ENCODE peak calls at places on chromosome 21, in six cellular contexts. L is GM23338; S is cardiac muscle cell; E is suprapubic skin; H is CD8-positive, alpha-beta T cell; K is tibial nerve. B is an unnamed sample. For H3K4me1, the result is how much of the 10 kb centered on the place peaks cover.

GRCh38 chr21:34626131-34626530 is 11.2 kb upstream of the RCAN1 start:
- DNase-seq in L (no peak), S (no peak), E (no peak), H (no peak), K (no peak), B (no peak)

GRCh38 chr21:34243562-34243961 is 120.2 kb upstream of the KCNE2 start:
- DNase-seq in L (peak), S (peak), E (no peak), H (no peak), K (no peak), B (no peak)

GRCh38 chr21:14300074-14300473 is 82.9 kb downstream of the HSPA13 start:
- DNase-seq in L (no peak), S (no peak), E (no peak), H (no peak), K (no peak), B (no peak)

GRCh38 chr21:26389971-26390641 is 183.0 kb downstream of the CYYR1 start:
- DNase-seq in L (no peak), S (peak), E (no peak), H (no peak), K (no peak), B (no peak)

GRCh38 chr21:33411949-33412430 is 8.8 kb downstream of the IFNGR2 start:
- DNase-seq in L (no peak), S (peak), E (no peak), H (no peak), K (no peak), B (no peak)

GRCh38 chr21:35084869-35085268 is 35.8 kb upstream of the RUNX1 start:
- DNase-seq in L (no peak), S (peak), E (no peak), H (no peak), K (no peak), B (no peak)

GRCh38 chr21:46597896-46598343 is 7.0 kb downstream of the S100B start:
- DNase-seq in L (no peak), S (no peak), E (peak), H (no peak), K (no peak), B (no peak)

GRCh38 chr21:33434770-33435360 is 31.7 kb downstream of the IFNGR2 start:
- DNase-seq in L (no peak), S (peak), E (no peak), H (no peak), K (peak), B (peak)

GRCh38 chr21:16794944-16795343 is 717.9 kb upstream of the CXADR start:
- DNase-seq in L (no peak), S (peak), E (no peak), H (no peak), K (no peak), B (no peak)

GRCh38 chr21:35940074-35940927 is 120.0 kb downstream of the SETD4 start:
- DNase-seq in L (peak), S (peak), E (no peak), H (no peak), K (peak), B (no peak)

GRCh38 chr21:33031562-33031961 is 5.8 kb downstream of the OLIG2 start:
- DNase-seq in L (no peak), S (no peak), E (no peak), H (no peak), K (no peak), B (no peak)

GRCh38 chr21:32702702-32703101 is 25.1 kb downstream of the SYNJ1 start:
- DNase-seq in L (no peak), S (peak), E (no peak), H (no peak), K (no peak), B (no peak)

GRCh38 chr21:36321325-36322082 is 1.5 kb downstream of the MORC3 start:
- DNase-seq in L (peak), S (peak), E (no peak), H (peak), K (no peak), B (no peak)

GRCh38 chr21:46619846-46620245 is 15.0 kb upstream of the S100B start:
- DNase-seq in L (no peak), S (peak), E (no peak), H (no peak), K (no peak), B (no peak)

GRCh38 chr21:37455504-37455911 is 88.9 kb downstream of the DYRK1A start:
- DNase-seq in L (no peak), S (no peak), E (no peak), H (no peak), K (no peak), B (no peak)

GRCh38 chr21:33543505-33544129 is 779 bp downstream of the SON start:
- DNase-seq in L (no peak), S (no peak), E (peak), H (no peak), K (no peak), B (peak)

GRCh38 chr21:34992736-34993135 is 56.4 kb downstream of the RUNX1 start:
- DNase-seq in L (no peak), S (peak), E (peak), H (no peak), K (peak), B (no peak)

GRCh38 chr21:16634522-16634914 is 878.3 kb upstream of the CXADR start:
- DNase-seq in L (peak), S (no peak), E (no peak), H (no peak), K (no peak), B (no peak)

GRCh38 chr21:36803051-36803709 is 104.3 kb downstream of the SIM2 start:
- DNase-seq in L (no peak), S (no peak), E (no peak), H (no peak), K (no peak), B (no peak)

GRCh38 chr21:22796147-22796546 is 1797.9 kb downstream of the NCAM2 start:
- DNase-seq in L (no peak), S (no peak), E (no peak), H (no peak), K (no peak), B (no peak)

GRCh38 chr21:15272171-15272570 is 207.4 kb upstream of the NRIP1 start:
- DNase-seq in L (no peak), S (no peak), E (no peak), H (no peak), K (no peak), B (no peak)

GRCh38 chr21:39316729-39317128 is 3.3 kb upstream of the BRWD1 start:
- DNase-seq in L (no peak), S (no peak), E (no peak), H (no peak), K (no peak), B (no peak)
- H3K4me1 ChIP-seq in L (under half), S (under half), E (under half), H (under half), K (under half), B (under half)

DNA sequence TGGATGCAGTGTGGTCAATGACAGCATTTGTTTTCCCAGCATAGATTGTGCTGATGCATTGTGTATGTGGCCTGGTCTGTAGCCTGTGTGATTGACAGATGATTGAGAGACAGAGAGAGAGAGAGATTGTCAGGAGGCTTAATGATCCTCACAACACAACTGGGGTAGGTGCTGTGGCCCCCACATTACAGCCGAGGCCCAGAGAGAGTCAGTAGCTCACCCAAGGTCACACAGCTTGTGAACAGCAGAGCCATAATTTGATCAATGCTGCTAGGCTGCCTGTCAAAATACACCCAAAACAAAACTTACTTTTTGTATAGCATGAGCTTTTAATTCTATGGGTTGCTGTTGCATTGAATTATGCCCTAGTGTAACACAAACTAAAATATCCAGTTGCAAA is 20.2 kb upstream of the ETS2 start:
- DNase-seq in L (no peak), S (no peak), E (no peak), H (no peak), K (no peak), B (no peak)
- H3K27ac ChIP-seq in L (no peak), S (no peak), E (no peak), H (no peak), K (no peak), B (no peak)

DNA sequence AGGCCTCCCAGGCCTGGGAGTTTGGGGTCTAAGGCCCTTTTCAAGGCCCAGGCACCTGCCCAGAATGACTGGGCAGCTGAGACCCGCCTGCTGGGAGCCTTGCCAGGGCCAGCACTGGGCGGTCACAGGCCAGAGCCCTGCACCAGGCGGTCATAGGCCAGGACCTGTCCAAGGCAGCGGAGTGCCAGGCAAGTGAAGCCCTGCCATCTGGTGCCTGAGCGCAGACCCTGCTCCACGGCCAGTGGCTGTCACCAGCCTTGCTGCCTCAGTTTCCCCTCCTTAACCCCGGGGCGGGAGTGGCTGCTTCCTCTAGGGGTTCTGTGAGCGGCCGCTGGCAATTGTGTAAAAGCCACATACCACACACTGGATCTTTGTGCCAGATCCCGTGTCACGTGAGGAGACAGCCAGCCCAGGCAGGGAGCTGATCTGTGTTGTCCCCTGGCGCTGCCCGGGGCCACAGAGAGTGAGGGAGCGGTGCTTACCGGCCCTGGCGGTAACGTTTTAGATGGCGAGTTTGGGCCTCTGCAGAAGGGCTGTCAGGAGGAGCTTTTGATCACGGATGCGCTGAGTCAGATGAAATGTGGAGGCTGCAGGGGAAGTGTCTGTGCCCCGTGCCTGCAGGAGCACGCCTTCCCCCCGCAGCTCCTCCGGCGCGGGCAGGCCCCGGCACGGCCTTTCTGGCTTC is 4.6 kb downstream of the COL18A1 start:
- DNase-seq in L (no peak), S (no peak), E (no peak), H (no peak), K (no peak), B (no peak)
- H3K4me1 ChIP-seq in L (half or more), S (half or more), E (half or more), H (under half), K (under half), B (under half)

GRCh38 chr21:43361493-43362296 is 65.2 kb downstream of the SIK1 start:
- DNase-seq in L (peak), S (peak), E (no peak), H (peak), K (peak), B (no peak)
- H3K27ac ChIP-seq in L (peak), S (no peak), E (peak), H (peak), K (no peak), B (peak)

GRCh38 chr21:44711327-44712202 is at the start of gene TSPEAR:
- DNase-seq in L (peak), S (no peak), E (peak), H (no peak), K (no peak), B (no peak)
- H3K4me1 ChIP-seq in L (half or more), S (under half), E (under half), H (under half), K (under half), B (under half)

DNA sequence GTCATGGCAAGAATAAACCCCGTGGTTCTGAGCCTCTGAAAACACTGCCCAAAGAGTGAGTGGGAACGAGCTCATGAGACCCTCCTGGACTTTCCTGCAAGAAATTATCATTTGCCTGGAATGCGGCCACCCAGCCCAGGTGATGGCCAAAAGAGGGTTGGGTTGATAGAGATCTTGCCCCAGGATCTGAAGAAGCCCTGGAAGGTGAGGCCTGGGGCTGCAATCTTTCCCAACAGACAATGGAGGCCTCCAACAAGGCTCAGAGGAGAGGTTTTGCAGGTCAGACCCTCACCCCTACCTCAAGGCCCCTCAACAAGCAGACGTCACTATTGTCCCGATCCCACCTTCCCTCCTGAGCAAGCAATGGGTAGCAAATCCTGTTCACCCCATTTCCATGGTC is 106.0 kb upstream of the SOD1 start:
- DNase-seq in L (no peak), S (no peak), E (no peak), H (no peak), K (no peak), B (no peak)
- H3K27ac ChIP-seq in L (no peak), S (no peak), E (no peak), H (no peak), K (no peak), B (no peak)

DNA sequence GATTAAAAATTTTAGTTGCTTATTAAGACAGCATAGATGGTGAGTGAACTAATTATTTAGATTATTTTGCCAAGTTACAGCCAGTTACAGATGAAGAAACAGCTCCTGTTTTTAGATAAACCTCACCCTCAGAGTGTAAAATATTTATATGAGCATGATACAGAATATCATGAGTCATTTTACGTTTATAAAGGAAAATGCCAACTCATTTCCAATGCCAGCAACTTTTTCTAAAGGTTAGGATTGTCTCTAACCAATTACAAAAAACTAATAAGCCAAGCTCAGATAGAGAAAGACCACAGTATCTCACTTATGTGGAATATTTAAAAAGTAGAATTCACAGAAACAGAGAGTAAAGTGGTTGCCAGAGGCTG is 590.1 kb downstream of the LTN1 start:
- DNase-seq in L (no peak), S (no peak), E (no peak), H (no peak), K (no peak), B (no peak)
- H3K4me1 ChIP-seq in L (under half), S (under half), E (under half), H (under half), K (under half), B (under half)

B was measured in lower lobe of right lung.